ENCODE peak calls at places on chromosomes 11 and 22, in four cellular contexts. One of them, this sample, is unnamed.

GRCh38 chr11:94151903-94152677 is 23.4 kb downstream of the PANX1 start:
- DNase-seq in GDM1: no peak
- DNase-seq in Ammon's horn: peak; percentile 66
- DNase-seq in KG1: no peak
- DNase-seq in this sample: peak; percentile 22

GRCh38 chr22:29744902-29745301 is 21.9 kb downstream of the ZMAT5 start:
- DNase-seq in KG1: no peak
- DNase-seq in GDM1: no peak
- DNase-seq in Ammon's horn: peak; percentile 77
- DNase-seq in this sample: no peak

GRCh38 chr22:35987487-35987886 is 41.1 kb downstream of the RBFOX2 start:
- DNase-seq in Ammon's horn: no peak
- DNase-seq in GDM1: no peak
- DNase-seq in KG1: no peak
- DNase-seq in this sample: no peak

GRCh38 chr11:61962213-61963015 is 5.0 kb downstream of the FTH1 start:
- DNase-seq in Ammon's horn: no peak
- DNase-seq in KG1: no peak
- DNase-seq in GDM1: no peak
- DNase-seq in this sample: no peak

GRCh38 chr11:65415499-65416340 is 6.9 kb upstream of the NEAT1 start:
- DNase-seq in Ammon's horn: no peak
- DNase-seq in GDM1: no peak
- DNase-seq in KG1: no peak
- DNase-seq in this sample: no peak

GRCh38 chr11:133081020-133081419 is 451.3 kb downstream of the OPCML start:
- DNase-seq in Ammon's horn: no peak
- DNase-seq in KG1: no peak
- DNase-seq in GDM1: no peak
- DNase-seq in this sample: no peak

GRCh38 chr11:64718084-64718779 is 4.8 kb downstream of the NRXN2 start:
- DNase-seq in Ammon's horn: no peak
- DNase-seq in KG1: no peak
- DNase-seq in GDM1: no peak
- DNase-seq in this sample: no peak

GRCh38 chr11:125948278-125949051 is 2.6 kb downstream of the VSIG10L2 start:
- DNase-seq in KG1: no peak
- DNase-seq in GDM1: no peak
- DNase-seq in Ammon's horn: no peak
- DNase-seq in this sample: no peak

GRCh38 chr22:28075260-28075981 is 156.4 kb upstream of the PITPNB start:
- DNase-seq in Ammon's horn: no peak
- DNase-seq in GDM1: no peak
- DNase-seq in KG1: no peak
- DNase-seq in this sample: no peak

GRCh38 chr22:17086301-17086700 is 1.5 kb downstream of the IL17RA start:
- DNase-seq in Ammon's horn: no peak
- DNase-seq in GDM1: no peak
- DNase-seq in KG1: no peak
- DNase-seq in this sample: no peak

GRCh38 chr11:819943-820649 is 1.4 kb downstream of the PNPLA2 start:
- DNase-seq in GDM1: peak; percentile 74
- DNase-seq in Ammon's horn: peak; percentile 73
- DNase-seq in KG1: peak; percentile 80
- DNase-seq in this sample: peak; percentile 96

GRCh38 chr11:39174965-39175364 is 2284.5 kb downstream of the LRRC4C start:
- DNase-seq in Ammon's horn: no peak
- DNase-seq in KG1: no peak
- DNase-seq in GDM1: no peak
- DNase-seq in this sample: no peak

GRCh38 chr22:30865656-30866055 is 102.9 kb downstream of the MORC2 start:
- DNase-seq in KG1: no peak
- DNase-seq in GDM1: no peak
- DNase-seq in Ammon's horn: no peak
- DNase-seq in this sample: no peak

GRCh38 chr11:124898711-124899110 is 1.0 kb upstream of the ROBO4 start:
- DNase-seq in KG1: no peak
- DNase-seq in GDM1: no peak
- DNase-seq in Ammon's horn: peak; percentile 82
- DNase-seq in this sample: no peak

GRCh38 chr11:14742849-14743248 is 99.2 kb downstream of the PDE3B start:
- DNase-seq in GDM1: no peak
- DNase-seq in KG1: no peak
- DNase-seq in Ammon's horn: no peak
- DNase-seq in this sample: no peak

GRCh38 chr11:76588455-76589325 is 81.9 kb downstream of the LRRC32 start:
- DNase-seq in GDM1: peak; percentile 77
- DNase-seq in KG1: peak; percentile 95
- DNase-seq in Ammon's horn: peak; percentile 43
- DNase-seq in this sample: peak; percentile 94

GRCh38 chr11:83120328-83120727 is 36.6 kb upstream of the PCF11 start:
- DNase-seq in Ammon's horn: no peak
- DNase-seq in GDM1: no peak
- DNase-seq in KG1: no peak
- DNase-seq in this sample: no peak

GRCh38 chr11:80473562-80473961 is 1032.7 kb upstream of the TENM4 start:
- DNase-seq in GDM1: no peak
- DNase-seq in KG1: no peak
- DNase-seq in Ammon's horn: no peak
- DNase-seq in this sample: no peak

GRCh38 chr11:105282658-105283057 is 143.1 kb upstream of the CARD18 start:
- DNase-seq in KG1: no peak
- DNase-seq in Ammon's horn: no peak
- DNase-seq in GDM1: no peak
- DNase-seq in this sample: no peak

GRCh38 chr11:45146072-45147016 is at the start of gene PRDM11:
- DNase-seq in GDM1: peak; percentile 25
- DNase-seq in KG1: no peak
- DNase-seq in Ammon's horn: peak; percentile 47
- DNase-seq in this sample: peak; percentile 59

GRCh38 chr11:12922418-12922817 is 86.7 kb upstream of the RASSF10 start:
- DNase-seq in KG1: no peak
- DNase-seq in Ammon's horn: no peak
- DNase-seq in GDM1: no peak
- DNase-seq in this sample: no peak

GRCh38 chr11:70526116-70527045 is 128.1 kb downstream of the CTTN start:
- DNase-seq in KG1: no peak
- DNase-seq in GDM1: no peak
- DNase-seq in Ammon's horn: no peak
- DNase-seq in this sample: no peak

GRCh38 chr11:61657566-61657965 is 22.6 kb upstream of the DAGLA start:
- DNase-seq in Ammon's horn: no peak
- DNase-seq in GDM1: no peak
- DNase-seq in KG1: no peak
- DNase-seq in this sample: no peak

GRCh38 chr11:66912963-66913362 is 45.2 kb downstream of the PC start:
- DNase-seq in KG1: no peak
- DNase-seq in Ammon's horn: peak; percentile 94
- DNase-seq in GDM1: no peak
- DNase-seq in this sample: no peak

GRCh38 chr11:27571151-27571840 is 64.7 kb upstream of the LIN7C start:
- DNase-seq in Ammon's horn: no peak
- DNase-seq in GDM1: no peak
- DNase-seq in KG1: no peak
- DNase-seq in this sample: no peak

GRCh38 chr11:57728829-57729228 is 12.5 kb upstream of the SELENOH start:
- DNase-seq in Ammon's horn: no peak
- DNase-seq in GDM1: no peak
- DNase-seq in KG1: no peak
- DNase-seq in this sample: no peak

GRCh38 chr11:66222358-66223149 is 45.9 kb upstream of the RAB1B start:
- DNase-seq in Ammon's horn: peak; percentile 96
- DNase-seq in KG1: peak; percentile 96
- DNase-seq in GDM1: peak; percentile 80
- DNase-seq in this sample: peak; percentile 90

GRCh38 chr11:2583605-2583958 is 116.2 kb downstream of the KCNQ1OT1 start:
- DNase-seq in KG1: no peak
- DNase-seq in Ammon's horn: no peak
- DNase-seq in GDM1: no peak
- DNase-seq in this sample: no peak

GRCh38 chr22:42926034-42926433 is 69.0 kb upstream of the ARFGAP3 start:
- DNase-seq in GDM1: no peak
- DNase-seq in Ammon's horn: no peak
- DNase-seq in KG1: no peak
- DNase-seq in this sample: no peak

GRCh38 chr11:125950696-125951645 is 5.1 kb downstream of the VSIG10L2 start:
- DNase-seq in Ammon's horn: no peak
- DNase-seq in KG1: no peak
- DNase-seq in GDM1: no peak
- DNase-seq in this sample: no peak